ENCODE peak calls at places on chromosomes 2 and 18, in seven cellular contexts. H, D, A, E, W, K and B are unnamed samples.

GRCh38 chr2:119218478-119219064 is 5.1 kb upstream of the STEAP3 start:
- DNase-seq in H (peak), D (no peak), A (no peak), E (no peak), W (no peak), K (peak), B (peak)

GRCh38 chr2:136253288-136254004 is 135.5 kb upstream of the CXCR4 start:
- DNase-seq in H (no peak), D (no peak), A (no peak), E (no peak), W (no peak), K (no peak), B (no peak)

GRCh38 chr18:23877371-23877770 is 137.2 kb upstream of the TTC39C start:
- DNase-seq in H (no peak), D (no peak), A (no peak), E (no peak), W (no peak), K (peak), B (no peak)

GRCh38 chr2:239533917-239534316 is 133.1 kb upstream of the HDAC4 start:
- DNase-seq in H (no peak), D (no peak), A (no peak), E (no peak), W (no peak), K (no peak), B (no peak)

GRCh38 chr2:75609334-75609689 is 37.3 kb upstream of the MRPL19 start:
- DNase-seq in H (no peak), D (no peak), A (no peak), E (no peak), W (no peak), K (no peak), B (no peak)

GRCh38 chr2:187769437-187769836 is 215.2 kb upstream of the TFPI start:
- DNase-seq in H (no peak), D (no peak), A (no peak), E (no peak), W (no peak), K (no peak), B (no peak)

GRCh38 chr2:237868631-237869356 is 9.4 kb downstream of the RAMP1 start:
- DNase-seq in H (peak), D (peak), A (no peak), E (no peak), W (no peak), K (no peak), B (no peak)

GRCh38 chr18:7824970-7825369 is 257.9 kb downstream of the PTPRM start:
- DNase-seq in H (no peak), D (no peak), A (no peak), E (no peak), W (no peak), K (no peak), B (no peak)

GRCh38 chr2:3102081-3102914 is 275.3 kb downstream of the EIPR1 start:
- DNase-seq in H (no peak), D (no peak), A (no peak), E (no peak), W (no peak), K (no peak), B (no peak)

GRCh38 chr2:101515512-101515911 is 40.6 kb upstream of the RFX8 start:
- DNase-seq in H (no peak), D (no peak), A (no peak), E (no peak), W (no peak), K (no peak), B (no peak)

GRCh38 chr18:57023483-57023882 is 123.4 kb upstream of the BOD1L2 start:
- DNase-seq in H (no peak), D (no peak), A (no peak), E (no peak), W (no peak), K (no peak), B (peak)

GRCh38 chr2:240304746-240305161 is 130.7 kb upstream of the GPC1 start:
- DNase-seq in H (no peak), D (no peak), A (peak), E (no peak), W (peak), K (no peak), B (no peak)

GRCh38 chr18:79904357-79905147 is 46.9 kb downstream of the SLC66A2 start:
- DNase-seq in H (no peak), D (no peak), A (no peak), E (no peak), W (peak), K (no peak), B (no peak)